ENCODE peak calls at places on chromosomes 16 and 17, in six cellular contexts. W is stomach, J is A549, U is sigmoid colon, H is K562, V is GM12878. G is an unnamed sample.

GRCh38 chr16:67910162-67910561 is 17.1 kb downstream of the PSKH1 start:
- DNase-seq in W (no peak), J (no peak), U (no peak), H (no peak), V (no peak), G (no peak)

GRCh38 chr16:3755249-3755648 is 37.9 kb upstream of the TRAP1 start:
- DNase-seq in W (no peak), J (no peak), U (no peak), H (no peak), V (no peak), G (no peak)

GRCh38 chr16:9138731-9139501 is 47.5 kb downstream of the HAPSTR1 start:
- DNase-seq in W (peak), J (peak), U (peak), H (peak), V (no peak), G (no peak)

GRCh38 chr16:2339521-2340484 is 725 bp downstream of the ABCA3 start:
- DNase-seq in W (peak), J (peak), U (peak), H (peak), V (no peak), G (peak)

GRCh38 chr17:9002236-9002609 is 19.1 kb upstream of the NTN1 start:
- DNase-seq in W (no peak), J (no peak), U (no peak), H (no peak), V (no peak), G (no peak)

GRCh38 chr17:17398188-17398927 is 78.4 kb upstream of the MED9 start:
- DNase-seq in W (no peak), J (no peak), U (no peak), H (no peak), V (no peak), G (no peak)

GRCh38 chr17:75601057-75601987 is 13.7 kb downstream of the MYO15B start:
- DNase-seq in W (peak), J (peak), U (peak), H (peak), V (no peak), G (peak)

GRCh38 chr16:79656537-79657115 is 56.1 kb upstream of the MAF start:
- DNase-seq in W (no peak), J (no peak), U (no peak), H (no peak), V (no peak), G (no peak)

GRCh38 chr17:9360610-9361571 is 214.7 kb downstream of the STX8 start:
- DNase-seq in W (no peak), J (peak), U (peak), H (no peak), V (no peak), G (peak)

GRCh38 chr17:57672205-57672632 is 72.9 kb downstream of the CCDC182 start:
- DNase-seq in W (no peak), J (no peak), U (no peak), H (no peak), V (no peak), G (no peak)

GRCh38 chr16:57252148-57252721 is 7.2 kb downstream of the ARL2BP start:
- DNase-seq in W (no peak), J (no peak), U (no peak), H (no peak), V (no peak), G (no peak)

GRCh38 chr16:50480206-50480605 is 68.0 kb upstream of the NKD1 start:
- DNase-seq in W (no peak), J (no peak), U (no peak), H (no peak), V (no peak), G (no peak)
- TF ChIP-seq POLR2A in W (no peak), J (no peak), U (no peak), H (no peak), V (no peak), G (no peak)

GRCh38 chr17:77353684-77354419 is 213.1 kb downstream of the SEC14L1 start:
- DNase-seq in W (peak), J (no peak), U (peak), H (no peak), V (no peak), G (no peak)
- TF ChIP-seq POLR2A in W (no peak), J (no peak), U (no peak), H (no peak), V (no peak), G (no peak)

GRCh38 chr16:53546988-53547391 is 44.0 kb upstream of the AKTIP start:
- DNase-seq in W (no peak), J (peak), U (no peak), H (peak), V (no peak), G (no peak)
- TF ChIP-seq POLR2A in W (no peak), J (no peak), U (no peak), H (no peak), V (no peak), G (no peak)

GRCh38 chr17:2593846-2594656 is 597 bp downstream of the PAFAH1B1 start:
- DNase-seq in W (peak), J (peak), U (peak), H (peak), V (peak), G (peak)
- TF ChIP-seq POLR2A in W (no peak), J (peak), U (no peak), H (no peak), V (no peak), G (peak)

GRCh38 chr17:50488880-50489279 is 10.2 kb downstream of the RSAD1 start:
- DNase-seq in W (no peak), J (no peak), U (no peak), H (no peak), V (no peak), G (no peak)
- TF ChIP-seq POLR2A in W (no peak), J (no peak), U (no peak), H (no peak), V (no peak), G (no peak)

GRCh38 chr17:78380370-78380769 is 1.9 kb downstream of the PGS1 start:
- DNase-seq in W (no peak), J (no peak), U (no peak), H (no peak), V (no peak), G (no peak)

GRCh38 chr17:78376161-78376560 is 2.3 kb upstream of the PGS1 start:
- DNase-seq in W (no peak), J (no peak), U (no peak), H (no peak), V (no peak), G (no peak)

GRCh38 chr17:78377858-78378224 is 608 bp upstream of the PGS1 start:
- DNase-seq in W (no peak), J (no peak), U (no peak), H (peak), V (no peak), G (no peak)

GRCh38 chr17:78379134-78379497 is 667 bp downstream of the PGS1 start:
- DNase-seq in W (no peak), J (no peak), U (no peak), H (no peak), V (no peak), G (no peak)

GRCh38 chr17:78378225-78379133 is at the start of gene PGS1:
- DNase-seq in W (peak), J (peak), U (peak), H (peak), V (no peak), G (no peak)
- TF ChIP-seq POLR2A in W (no peak), J (peak), U (peak), H (peak), V (peak), G (peak)

GRCh38 chr17:491086-492014 is 138.7 kb upstream of the RPH3AL start:
- DNase-seq in W (peak), J (peak), U (peak), H (peak), V (no peak), G (no peak)

GRCh38 chr17:493666-494065 is 141.1 kb upstream of the RPH3AL start:
- DNase-seq in W (no peak), J (no peak), U (no peak), H (no peak), V (no peak), G (no peak)

GRCh38 chr17:492015-492399 is 139.4 kb upstream of the RPH3AL start:
- DNase-seq in W (no peak), J (no peak), U (no peak), H (no peak), V (no peak), G (no peak)

GRCh38 chr17:488993-489757 is 136.6 kb upstream of the RPH3AL start:
- DNase-seq in W (no peak), J (no peak), U (no peak), H (no peak), V (no peak), G (peak)

GRCh38 chr17:489758-490329 is 137.2 kb upstream of the RPH3AL start:
- DNase-seq in W (peak), J (peak), U (peak), H (peak), V (no peak), G (peak)
- TF ChIP-seq POLR2A in W (no peak), J (no peak), U (no peak), H (no peak), V (no peak), G (no peak)

G was measured in H54.